ENCODE peak calls at places on chromosomes 13 and 19, in eight cellular contexts. K, N, P, Y, J, M, U and X are unnamed samples. For H3K9me3, the result is how much of the 10 kb centered on the place peaks cover.

GRCh38 chr13:27523345-27524073 is 73.1 kb upstream of the MTIF3 start:
- DNase-seq in K (no peak), N (no peak), P (no peak), Y (peak), J (no peak), M (no peak), U (no peak), X (no peak)

GRCh38 chr19:54302252-54302651 is 10.7 kb downstream of the LILRA5 start:
- DNase-seq in K (no peak), N (no peak), P (no peak), Y (no peak), J (no peak), M (peak), U (no peak), X (no peak)

GRCh38 chr19:44757057-44757734 is 8.7 kb downstream of the BCL3 start:
- DNase-seq in K (no peak), N (peak), P (no peak), Y (peak), J (no peak), M (peak), U (peak), X (no peak)

GRCh38 chr19:35585844-35586243 is at the start of gene PMIS2:
- DNase-seq in K (no peak), N (no peak), P (no peak), Y (no peak), J (no peak), M (no peak), U (peak), X (no peak)

GRCh38 chr19:1411255-1412191 is 4.1 kb downstream of the DAZAP1 start:
- DNase-seq in K (no peak), N (peak), P (no peak), Y (no peak), J (no peak), M (peak), U (no peak), X (peak)

GRCh38 chr19:18408053-18408476 is 10.6 kb upstream of the LRRC25 start:
- DNase-seq in K (no peak), N (no peak), P (no peak), Y (no peak), J (no peak), M (peak), U (peak), X (no peak)

GRCh38 chr13:20127563-20128458 is 33.0 kb downstream of the GJA3 start:
- DNase-seq in K (no peak), N (peak), P (peak), Y (peak), J (peak), M (peak), U (peak), X (no peak)

GRCh38 chr13:32415019-32415418 is 12.9 kb downstream of the N4BP2L1 start:
- DNase-seq in K (no peak), N (no peak), P (no peak), Y (no peak), J (no peak), M (no peak), U (peak), X (no peak)

GRCh38 chr19:57803594-57804325 is 11.0 kb downstream of the ZNF552 start:
- DNase-seq in K (peak), N (no peak), P (peak), Y (no peak), J (no peak), M (no peak), U (peak), X (no peak)

GRCh38 chr19:4403005-4403761 is 743 bp downstream of the CHAF1A start:
- DNase-seq in K (no peak), N (peak), P (no peak), Y (no peak), J (no peak), M (no peak), U (peak), X (no peak)

GRCh38 chr19:4401482-4402170 is 814 bp upstream of the CHAF1A start:
- DNase-seq in K (no peak), N (no peak), P (no peak), Y (no peak), J (no peak), M (no peak), U (no peak), X (no peak)

GRCh38 chr19:4396949-4397783 is 3.2 kb downstream of the SH3GL1 start:
- DNase-seq in K (no peak), N (no peak), P (no peak), Y (no peak), J (no peak), M (no peak), U (peak), X (no peak)

GRCh38 chr19:4402171-4403004 is at the start of gene CHAF1A:
- DNase-seq in K (peak), N (peak), P (peak), Y (peak), J (peak), M (peak), U (peak), X (peak)

DNA sequence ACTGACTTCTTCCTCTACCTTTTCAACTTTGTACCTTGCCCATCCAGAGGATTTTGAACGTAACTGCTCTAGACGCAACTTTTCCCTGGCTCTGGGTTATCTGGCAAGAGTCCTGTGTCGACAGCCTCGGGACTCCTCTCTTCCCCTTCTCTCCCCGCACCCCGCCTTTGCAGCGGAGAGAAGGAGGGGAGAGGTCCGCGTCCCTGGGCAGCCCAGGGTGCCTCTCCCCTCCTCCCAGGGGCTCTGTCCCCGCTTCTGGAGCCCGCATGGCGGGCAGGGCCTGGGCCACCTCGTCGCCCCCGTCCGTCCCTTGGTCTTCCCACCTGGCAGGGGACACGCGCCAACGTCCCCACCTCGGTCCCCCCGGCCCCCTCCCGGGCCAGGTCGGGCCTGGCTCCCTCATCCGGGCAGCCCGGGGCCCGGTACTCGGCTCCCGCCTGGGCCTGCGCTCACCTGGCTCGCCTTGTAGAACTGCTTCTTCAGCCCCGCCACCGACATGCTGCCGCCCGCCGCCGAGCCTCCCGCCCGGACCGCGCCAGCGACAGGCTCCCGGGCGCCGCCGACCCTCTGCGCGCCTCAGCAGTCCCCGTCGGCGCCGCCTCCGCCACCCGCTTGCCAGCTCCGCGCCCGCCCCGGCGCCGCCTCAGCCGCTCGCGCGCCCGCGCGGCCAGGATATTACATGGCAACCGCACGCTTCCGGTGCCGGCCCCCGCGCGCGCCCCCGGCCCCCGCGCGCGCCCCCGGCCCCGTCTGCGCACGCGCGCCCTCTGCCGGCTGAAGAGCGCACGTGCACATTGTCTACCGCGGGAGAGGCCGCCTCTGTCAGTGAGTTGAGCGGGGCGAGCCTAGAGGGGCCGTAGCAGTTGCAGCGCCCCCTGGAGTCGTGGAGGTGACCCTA is at the start of gene SH3GL1:
- DNase-seq in K (peak), N (peak), P (peak), Y (peak), J (peak), M (peak), U (peak), X (peak)
- H3K27ac ChIP-seq in K (peak), N (peak), P (peak), Y (peak), J (peak), M (peak), U (peak), X (peak)

DNA sequence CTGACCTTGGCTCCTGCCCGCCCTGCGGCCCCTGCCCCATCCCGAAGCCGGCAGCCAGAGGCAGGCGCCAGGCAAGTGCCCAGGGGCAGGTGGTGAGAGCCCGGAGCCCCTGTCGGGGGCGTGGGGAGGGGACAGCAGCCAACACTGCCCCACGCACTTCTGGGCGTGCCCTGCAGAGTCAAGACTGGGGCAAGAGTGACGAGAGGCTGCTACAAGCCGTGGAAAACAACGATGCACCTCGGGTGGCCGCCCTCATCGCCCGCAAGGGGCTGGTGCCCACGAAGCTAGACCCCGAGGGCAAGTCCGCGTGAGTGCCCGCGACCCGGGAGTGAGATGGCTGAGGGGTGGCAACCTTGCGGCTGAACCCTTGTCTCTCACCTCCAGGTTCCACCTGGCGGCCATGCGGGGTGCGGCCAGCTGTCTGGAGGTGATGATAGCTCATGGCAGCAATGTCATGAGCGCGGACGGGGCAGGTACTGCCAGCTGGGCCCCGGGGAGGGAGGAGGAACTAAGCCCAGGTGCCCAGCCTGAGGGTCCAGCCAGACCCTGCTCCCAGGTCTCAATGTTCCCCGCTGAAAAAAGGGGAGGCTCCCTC is 17.3 kb downstream of the ANKRD24 start:
- DNase-seq in K (no peak), N (no peak), P (peak), Y (no peak), J (no peak), M (no peak), U (peak), X (no peak)
- TF ChIP-seq CTCF in K (no peak), N (no peak), P (peak), Y (no peak), J (no peak), M (no peak), U (peak), X (no peak)

GRCh38 chr19:40035996-40036395 is 20.0 kb downstream of the ZNF780B start:
- DNase-seq in K (no peak), N (no peak), P (no peak), Y (no peak), J (no peak), M (no peak), U (no peak), X (no peak)
- H3K9me3 ChIP-seq in K (under half), N (under half), P (half or more), Y (half or more), J (under half), M (half or more), U (half or more), X (half or more)

GRCh38 chr13:53017433-53017970 is 11.1 kb upstream of the OLFM4 start:
- DNase-seq in K (no peak), N (no peak), P (no peak), Y (no peak), J (no peak), M (no peak), U (no peak), X (no peak)
- H3K27ac ChIP-seq in K (no peak), N (no peak), P (no peak), Y (no peak), J (no peak), M (no peak), U (no peak), X (no peak)

GRCh38 chr19:2619076-2619475 is 83.4 kb downstream of the GNG7 start:
- DNase-seq in K (no peak), N (no peak), P (no peak), Y (no peak), J (no peak), M (no peak), U (no peak), X (no peak)
- TF ChIP-seq CTCF in K (no peak), N (no peak), P (no peak), Y (no peak), J (no peak), M (no peak), U (no peak), X (no peak)